ENCODE peak calls at places on chromosomes 12 and 14, in six cellular contexts. N is Calu3, A is suprapubic skin, O is NCI-H1105 treated with DMSO at 0.1 percent for 48 hours, E is AG10803, U is tibial nerve. H is an unnamed sample.

GRCh38 chr12:2483713-2484112 is 311.1 kb upstream of the FKBP4 start:
- DNase-seq in N (no peak), A (no peak), O (no peak), E (no peak), U (no peak), H (no peak)

GRCh38 chr14:99179946-99180345 is 92.1 kb downstream of the BCL11B start:
- DNase-seq in N (no peak), A (no peak), O (no peak), E (no peak), U (no peak), H (peak)

GRCh38 chr12:101592931-101593330 is 1.8 kb upstream of the MYBPC1 start:
- DNase-seq in N (no peak), A (no peak), O (no peak), E (no peak), U (no peak), H (no peak)

GRCh38 chr12:45731376-45731775 is 1.9 kb downstream of the ARID2 start:
- DNase-seq in N (no peak), A (no peak), O (no peak), E (no peak), U (no peak), H (no peak)

GRCh38 chr12:39441963-39442894 is 691 bp downstream of the KIF21A start:
- DNase-seq in N (peak), A (peak), O (peak), E (peak), U (peak), H (peak)

GRCh38 chr14:49861581-49861922 is 9.0 kb upstream of the NEMF start:
- DNase-seq in N (peak), A (peak), O (peak), E (peak), U (peak), H (peak)

GRCh38 chr12:12524128-12524527 is 38.5 kb downstream of the DUSP16 start:
- DNase-seq in N (no peak), A (no peak), O (no peak), E (no peak), U (no peak), H (no peak)

GRCh38 chr12:64611430-64612286 is 1.4 kb downstream of the RASSF3 start:
- DNase-seq in N (no peak), A (no peak), O (no peak), E (peak), U (peak), H (peak)

GRCh38 chr12:91400249-91400648 is 217.6 kb upstream of the DCN start:
- DNase-seq in N (no peak), A (no peak), O (no peak), E (no peak), U (no peak), H (no peak)

GRCh38 chr12:53217049-53217929 is 10.2 kb upstream of the ITGB7 start:
- DNase-seq in N (no peak), A (no peak), O (no peak), E (peak), U (no peak), H (peak)

GRCh38 chr12:12883369-12884001 is 7.9 kb upstream of the GPRC5A start:
- DNase-seq in N (no peak), A (no peak), O (no peak), E (no peak), U (no peak), H (no peak)

GRCh38 chr14:23306412-23307145 is at the start of gene BCL2L2:
- DNase-seq in N (peak), A (peak), O (peak), E (peak), U (peak), H (peak)

GRCh38 chr14:76716285-76716684 is 45.0 kb upstream of the VASH1 start:
- DNase-seq in N (no peak), A (no peak), O (no peak), E (no peak), U (no peak), H (no peak)

GRCh38 chr12:104673294-104674062 is 216.7 kb downstream of the CHST11 start:
- DNase-seq in N (no peak), A (no peak), O (no peak), E (peak), U (no peak), H (no peak)

GRCh38 chr14:101927859-101928258 is 36.5 kb upstream of the DYNC1H1 start:
- DNase-seq in N (no peak), A (peak), O (no peak), E (peak), U (peak), H (no peak)

GRCh38 chr14:51889851-51890250 is 29.4 kb downstream of the GNG2 start:
- DNase-seq in N (no peak), A (no peak), O (no peak), E (no peak), U (no peak), H (no peak)

GRCh38 chr14:39005044-39005736 is 97.8 kb downstream of the SEC23A start:
- DNase-seq in N (no peak), A (no peak), O (no peak), E (no peak), U (no peak), H (no peak)

GRCh38 chr12:123951467-123951866 is 21.2 kb downstream of the CCDC92 start:
- DNase-seq in N (no peak), A (no peak), O (no peak), E (no peak), U (no peak), H (no peak)

GRCh38 chr14:93160353-93160801 is 24.3 kb downstream of the MOAP1 start:
- DNase-seq in N (peak), A (no peak), O (no peak), E (no peak), U (no peak), H (peak)

GRCh38 chr12:51329742-51330141 is 5.8 kb upstream of the BIN2 start:
- DNase-seq in N (no peak), A (no peak), O (no peak), E (no peak), U (no peak), H (no peak)

GRCh38 chr12:109462868-109463692 is 14.0 kb downstream of the KCTD10 start:
- DNase-seq in N (peak), A (peak), O (no peak), E (peak), U (peak), H (peak)

GRCh38 chr14:101071493-101071891 is 168.0 kb upstream of the RTL1 start:
- DNase-seq in N (no peak), A (no peak), O (no peak), E (no peak), U (no peak), H (no peak)

GRCh38 chr14:37669242-37669641 is 73.8 kb downstream of the TTC6 start:
- DNase-seq in N (no peak), A (no peak), O (no peak), E (no peak), U (no peak), H (no peak)

GRCh38 chr14:62133776-62134175 is 371.6 kb downstream of the SNAPC1 start:
- DNase-seq in N (no peak), A (no peak), O (no peak), E (no peak), U (no peak), H (no peak)

GRCh38 chr12:122460641-122461040 is 38.2 kb upstream of the CLIP1 start:
- DNase-seq in N (no peak), A (no peak), O (no peak), E (no peak), U (no peak), H (no peak)

GRCh38 chr12:49462103-49462739 is 76.6 kb upstream of the KCNH3 start:
- DNase-seq in N (no peak), A (no peak), O (no peak), E (no peak), U (no peak), H (no peak)

GRCh38 chr12:101697197-101697929 is at the start of gene CHPT1:
- DNase-seq in N (peak), A (peak), O (peak), E (peak), U (peak), H (peak)

GRCh38 chr12:49491823-49492222 is 47.0 kb upstream of the KCNH3 start:
- DNase-seq in N (no peak), A (no peak), O (no peak), E (peak), U (no peak), H (no peak)

GRCh38 chr14:75334191-75335051 is 55.8 kb downstream of the FOS start:
- DNase-seq in N (no peak), A (peak), O (no peak), E (peak), U (peak), H (no peak)

GRCh38 chr14:88422036-88422435 is 36.6 kb downstream of the SPATA7 start:
- DNase-seq in N (no peak), A (no peak), O (no peak), E (no peak), U (no peak), H (no peak)

GRCh38 chr12:92551853-92552397 is 150.9 kb upstream of the PLEKHG7 start:
- DNase-seq in N (peak), A (no peak), O (no peak), E (peak), U (no peak), H (no peak)

GRCh38 chr12:57883700-57884099 is 37.2 kb upstream of the CTDSP2 start:
- DNase-seq in N (no peak), A (no peak), O (no peak), E (no peak), U (no peak), H (no peak)

GRCh38 chr14:25178255-25178654 is 128.3 kb upstream of the STXBP6 start:
- DNase-seq in N (no peak), A (no peak), O (no peak), E (no peak), U (no peak), H (no peak)

GRCh38 chr12:123120452-123121166 is 30.3 kb downstream of the PITPNM2 start:
- DNase-seq in N (no peak), A (no peak), O (no peak), E (no peak), U (no peak), H (no peak)